ENCODE peak calls at places on chromosomes 1 and 21, in five cellular contexts. M is activated naive CD4-positive, alpha-beta T cell treated with Interleukin-2 at 50 U/mL for 16 hours; B is NCI-H345; H is choroid plexus epithelial cell; A is T-helper 2 cell. V is an unnamed sample.

GRCh38 chr21:15058718-15059316 is 6.0 kb downstream of the NRIP1 start:
- DNase-seq in M (no peak), B (no peak), H (peak), A (no peak), V (no peak)

GRCh38 chr1:228407118-228408040 is 744 bp upstream of the TRIM11 start:
- DNase-seq in M (no peak), B (no peak), H (peak), A (no peak), V (peak)

GRCh38 chr1:39754026-39754569 is 15.4 kb downstream of the PPIE start:
- DNase-seq in M (no peak), B (no peak), H (peak), A (no peak), V (no peak)

GRCh38 chr21:41953831-41954653 is at the start of gene C2CD2:
- DNase-seq in M (peak), B (peak), H (peak), A (no peak), V (peak)

GRCh38 chr1:184866991-184867788 is 107.1 kb downstream of the NIBAN1 start:
- DNase-seq in M (peak), B (no peak), H (peak), A (peak), V (no peak)

GRCh38 chr1:22457836-22458235 is 6.2 kb downstream of the ZBTB40 start:
- DNase-seq in M (no peak), B (no peak), H (no peak), A (no peak), V (no peak)

GRCh38 chr1:116560704-116561490 is 9.9 kb downstream of the CD58 start:
- DNase-seq in M (no peak), B (no peak), H (no peak), A (no peak), V (no peak)

GRCh38 chr1:40980453-40981121 is 1.1 kb downstream of the CTPS1 start:
- DNase-seq in M (peak), B (peak), H (no peak), A (peak), V (peak)

GRCh38 chr1:157091668-157092273 is 7.8 kb downstream of the ETV3L start:
- DNase-seq in M (no peak), B (no peak), H (no peak), A (no peak), V (no peak)

GRCh38 chr1:116111196-116112021 is at the start of gene MAB21L3:
- DNase-seq in M (no peak), B (no peak), H (no peak), A (no peak), V (no peak)

GRCh38 chr1:206631085-206631509 is 4.2 kb upstream of the DYRK3 start:
- DNase-seq in M (peak), B (peak), H (peak), A (no peak), V (peak)

GRCh38 chr1:44354840-44355581 is at the start of gene ERI3:
- DNase-seq in M (peak), B (peak), H (peak), A (peak), V (peak)

GRCh38 chr1:92965003-92965402 is 3.7 kb upstream of the DIPK1A start:
- DNase-seq in M (no peak), B (no peak), H (no peak), A (peak), V (no peak)

V was measured in endodermal cell.